ENCODE peak calls at places on chromosomes 16 and 17, in seven cellular contexts. One of them, this sample, is unnamed.

GRCh38 chr17:42125565-42125964 is 3.0 kb downstream of the HSPB9 start:
- DNase-seq in stimulated activated CD4-positive, alpha-beta T cell treated with anti-CD3 and anti-CD28 coated beads, Interleukin-2, amount 100 ng/mL, for 48 hours: no peak
- DNase-seq in ELR: no peak
- DNase-seq in M059J: no peak
- DNase-seq in NCI-H1436: no peak
- DNase-seq in ascending aorta: no peak
- DNase-seq in naive B cell: no peak
- DNase-seq in this sample: no peak

GRCh38 chr16:8767176-8767575 is 30.3 kb downstream of the TMEM186 start:
- DNase-seq in M059J: no peak
- DNase-seq in naive B cell: no peak
- DNase-seq in stimulated activated CD4-positive, alpha-beta T cell treated with anti-CD3 and anti-CD28 coated beads, Interleukin-2, amount 100 ng/mL, for 48 hours: no peak
- DNase-seq in ELR: no peak
- DNase-seq in ascending aorta: no peak
- DNase-seq in NCI-H1436: no peak
- DNase-seq in this sample: no peak

GRCh38 chr17:82051776-82052637 is at the start of the genes GPS1 and RFNG:
- DNase-seq in NCI-H1436: peak
- DNase-seq in naive B cell: peak
- DNase-seq in ascending aorta: no peak
- DNase-seq in M059J: peak
- DNase-seq in ELR: peak
- DNase-seq in stimulated activated CD4-positive, alpha-beta T cell treated with anti-CD3 and anti-CD28 coated beads, Interleukin-2, amount 100 ng/mL, for 48 hours: peak
- DNase-seq in this sample: peak

GRCh38 chr17:71251276-71251675 is 869.5 kb upstream of the SOX9 start:
- DNase-seq in ascending aorta: no peak
- DNase-seq in naive B cell: no peak
- DNase-seq in NCI-H1436: no peak
- DNase-seq in M059J: peak
- DNase-seq in stimulated activated CD4-positive, alpha-beta T cell treated with anti-CD3 and anti-CD28 coated beads, Interleukin-2, amount 100 ng/mL, for 48 hours: no peak
- DNase-seq in ELR: peak
- DNase-seq in this sample: no peak

GRCh38 chr17:15891348-15891747 is 53.6 kb upstream of the ADORA2B start:
- DNase-seq in NCI-H1436: no peak
- DNase-seq in ascending aorta: no peak
- DNase-seq in naive B cell: no peak
- DNase-seq in stimulated activated CD4-positive, alpha-beta T cell treated with anti-CD3 and anti-CD28 coated beads, Interleukin-2, amount 100 ng/mL, for 48 hours: no peak
- DNase-seq in M059J: no peak
- DNase-seq in ELR: no peak
- DNase-seq in this sample: no peak

GRCh38 chr16:19677403-19677802 is 40.6 kb downstream of the KNOP1 start:
- DNase-seq in NCI-H1436: no peak
- DNase-seq in ELR: no peak
- DNase-seq in M059J: no peak
- DNase-seq in ascending aorta: no peak
- DNase-seq in stimulated activated CD4-positive, alpha-beta T cell treated with anti-CD3 and anti-CD28 coated beads, Interleukin-2, amount 100 ng/mL, for 48 hours: no peak
- DNase-seq in naive B cell: no peak
- DNase-seq in this sample: no peak

GRCh38 chr16:49698416-49698815 is 157.5 kb downstream of the ZNF423 start:
- DNase-seq in ELR: no peak
- DNase-seq in ascending aorta: no peak
- DNase-seq in M059J: no peak
- DNase-seq in NCI-H1436: no peak
- DNase-seq in naive B cell: no peak
- DNase-seq in stimulated activated CD4-positive, alpha-beta T cell treated with anti-CD3 and anti-CD28 coated beads, Interleukin-2, amount 100 ng/mL, for 48 hours: no peak
- DNase-seq in this sample: no peak

GRCh38 chr16:6020162-6020980 is 922.8 kb upstream of the EEF2KMT start:
- DNase-seq in NCI-H1436: no peak
- DNase-seq in ascending aorta: no peak
- DNase-seq in naive B cell: no peak
- DNase-seq in stimulated activated CD4-positive, alpha-beta T cell treated with anti-CD3 and anti-CD28 coated beads, Interleukin-2, amount 100 ng/mL, for 48 hours: no peak
- DNase-seq in M059J: no peak
- DNase-seq in ELR: no peak
- DNase-seq in this sample: no peak

GRCh38 chr17:44546711-44547606 is 10.3 kb upstream of the FZD2 start:
- DNase-seq in stimulated activated CD4-positive, alpha-beta T cell treated with anti-CD3 and anti-CD28 coated beads, Interleukin-2, amount 100 ng/mL, for 48 hours: no peak
- DNase-seq in M059J: peak
- DNase-seq in naive B cell: no peak
- DNase-seq in ascending aorta: no peak
- DNase-seq in ELR: peak
- DNase-seq in NCI-H1436: no peak
- DNase-seq in this sample: no peak

GRCh38 chr16:81319221-81319912 is 4.6 kb downstream of the GAN start:
- DNase-seq in M059J: peak
- DNase-seq in stimulated activated CD4-positive, alpha-beta T cell treated with anti-CD3 and anti-CD28 coated beads, Interleukin-2, amount 100 ng/mL, for 48 hours: no peak
- DNase-seq in ascending aorta: no peak
- DNase-seq in NCI-H1436: no peak
- DNase-seq in ELR: peak
- DNase-seq in naive B cell: no peak
- DNase-seq in this sample: no peak

GRCh38 chr17:74216505-74216904 is 3.1 kb downstream of the TTYH2 start:
- DNase-seq in ascending aorta: no peak
- DNase-seq in NCI-H1436: no peak
- DNase-seq in ELR: no peak
- DNase-seq in stimulated activated CD4-positive, alpha-beta T cell treated with anti-CD3 and anti-CD28 coated beads, Interleukin-2, amount 100 ng/mL, for 48 hours: no peak
- DNase-seq in naive B cell: no peak
- DNase-seq in M059J: no peak
- DNase-seq in this sample: no peak

GRCh38 chr16:1923299-1924034 is 5.3 kb upstream of the HS3ST6 start:
- DNase-seq in ascending aorta: no peak
- DNase-seq in ELR: peak
- DNase-seq in NCI-H1436: peak
- DNase-seq in naive B cell: no peak
- DNase-seq in M059J: peak
- DNase-seq in stimulated activated CD4-positive, alpha-beta T cell treated with anti-CD3 and anti-CD28 coated beads, Interleukin-2, amount 100 ng/mL, for 48 hours: peak
- DNase-seq in this sample: no peak

GRCh38 chr17:53934931-53935330 is 112.2 kb downstream of the KIF2B start:
- DNase-seq in ELR: no peak
- DNase-seq in naive B cell: no peak
- DNase-seq in M059J: no peak
- DNase-seq in NCI-H1436: no peak
- DNase-seq in stimulated activated CD4-positive, alpha-beta T cell treated with anti-CD3 and anti-CD28 coated beads, Interleukin-2, amount 100 ng/mL, for 48 hours: no peak
- DNase-seq in ascending aorta: no peak
- DNase-seq in this sample: no peak

GRCh38 chr17:36628576-36628975 is 27.2 kb downstream of the MRM1 start:
- DNase-seq in ELR: no peak
- DNase-seq in stimulated activated CD4-positive, alpha-beta T cell treated with anti-CD3 and anti-CD28 coated beads, Interleukin-2, amount 100 ng/mL, for 48 hours: no peak
- DNase-seq in ascending aorta: no peak
- DNase-seq in naive B cell: no peak
- DNase-seq in M059J: no peak
- DNase-seq in NCI-H1436: no peak
- DNase-seq in this sample: no peak

GRCh38 chr17:31381165-31381668 is 10.3 kb upstream of the RAB11FIP4 start:
- DNase-seq in naive B cell: no peak
- DNase-seq in ascending aorta: no peak
- DNase-seq in ELR: no peak
- DNase-seq in stimulated activated CD4-positive, alpha-beta T cell treated with anti-CD3 and anti-CD28 coated beads, Interleukin-2, amount 100 ng/mL, for 48 hours: no peak
- DNase-seq in NCI-H1436: no peak
- DNase-seq in M059J: no peak
- DNase-seq in this sample: no peak

GRCh38 chr17:8122923-8123694 is 797 bp downstream of the HES7 start:
- DNase-seq in ELR: peak
- DNase-seq in M059J: peak
- DNase-seq in NCI-H1436: no peak
- DNase-seq in stimulated activated CD4-positive, alpha-beta T cell treated with anti-CD3 and anti-CD28 coated beads, Interleukin-2, amount 100 ng/mL, for 48 hours: peak
- DNase-seq in ascending aorta: no peak
- DNase-seq in naive B cell: no peak
- DNase-seq in this sample: no peak

GRCh38 chr16:57386381-57386951 is 14.2 kb downstream of the CX3CL1 start:
- DNase-seq in stimulated activated CD4-positive, alpha-beta T cell treated with anti-CD3 and anti-CD28 coated beads, Interleukin-2, amount 100 ng/mL, for 48 hours: no peak
- DNase-seq in M059J: no peak
- DNase-seq in ELR: no peak
- DNase-seq in ascending aorta: no peak
- DNase-seq in NCI-H1436: no peak
- DNase-seq in naive B cell: no peak
- DNase-seq in this sample: no peak

GRCh38 chr16:86430814-86431213 is 79.5 kb upstream of the FOXF1 start:
- DNase-seq in M059J: no peak
- DNase-seq in ELR: no peak
- DNase-seq in NCI-H1436: no peak
- DNase-seq in naive B cell: no peak
- DNase-seq in stimulated activated CD4-positive, alpha-beta T cell treated with anti-CD3 and anti-CD28 coated beads, Interleukin-2, amount 100 ng/mL, for 48 hours: no peak
- DNase-seq in ascending aorta: no peak
- DNase-seq in this sample: no peak

GRCh38 chr17:81906476-81907218 is 4.6 kb downstream of the PCYT2 start:
- DNase-seq in NCI-H1436: no peak
- DNase-seq in ascending aorta: no peak
- DNase-seq in ELR: no peak
- DNase-seq in naive B cell: no peak
- DNase-seq in stimulated activated CD4-positive, alpha-beta T cell treated with anti-CD3 and anti-CD28 coated beads, Interleukin-2, amount 100 ng/mL, for 48 hours: no peak
- DNase-seq in M059J: no peak
- DNase-seq in this sample: no peak

GRCh38 chr17:1882836-1883235 is 53.0 kb downstream of the RPA1 start:
- DNase-seq in M059J: peak
- DNase-seq in ELR: peak
- DNase-seq in naive B cell: peak
- DNase-seq in stimulated activated CD4-positive, alpha-beta T cell treated with anti-CD3 and anti-CD28 coated beads, Interleukin-2, amount 100 ng/mL, for 48 hours: no peak
- DNase-seq in NCI-H1436: peak
- DNase-seq in ascending aorta: no peak
- DNase-seq in this sample: no peak

GRCh38 chr16:66996324-66996982 is 8.1 kb downstream of the CES4A start:
- DNase-seq in naive B cell: no peak
- DNase-seq in stimulated activated CD4-positive, alpha-beta T cell treated with anti-CD3 and anti-CD28 coated beads, Interleukin-2, amount 100 ng/mL, for 48 hours: no peak
- DNase-seq in ascending aorta: peak
- DNase-seq in M059J: peak
- DNase-seq in ELR: peak
- DNase-seq in NCI-H1436: no peak
- DNase-seq in this sample: no peak

This sample was measured in NCI-H510A treated with DMSO at 0.1 percent for 48 hours.